ENCODE peak calls at places on chromosomes 3 and 15, in four cellular contexts. Z is fibroblast of lung, Y is lower lobe of right lung, E is thyroid gland. N is an unnamed sample.
A peak's percentile ranks its signal among the peaks of the same experiment; 100 is the strongest.

GRCh38 chr3:63960048-63960711 is 48.0 kb upstream of the SCAANT1 start:
- DNase-seq in Y (no peak), E (no peak), Z (peak; percentile 78), N (peak; percentile 63)

GRCh38 chr3:166456291-166456690 is 619.1 kb upstream of the BCHE start:
- DNase-seq in Z (peak; percentile 38), E (no peak), Y (no peak), N (no peak)

GRCh38 chr15:70437089-70437488 is 326.3 kb downstream of the UACA start:
- DNase-seq in Y (no peak), E (no peak), Z (no peak), N (no peak)

GRCh38 chr3:114081022-114081421 is 24.5 kb downstream of the QTRT2 start:
- DNase-seq in Z (peak; percentile 35), Y (no peak), E (no peak), N (no peak)

GRCh38 chr15:20340931-20341661 is 200.5 kb downstream of the GOLGA6L6 start:
- DNase-seq in Z (no peak), E (peak; percentile 20), Y (peak; percentile 90), N (no peak)

GRCh38 chr3:81393251-81393650 is 368.2 kb downstream of the GBE1 start:
- DNase-seq in Z (peak; percentile 27), Y (no peak), E (no peak), N (no peak)

GRCh38 chr3:72368331-72368975 is 479.8 kb downstream of the SHQ1 start:
- DNase-seq in Z (peak; percentile 59), E (peak; percentile 35), Y (no peak), N (no peak)

GRCh38 chr15:99408236-99409096 is 157.2 kb downstream of the LRRC28 start:
- DNase-seq in Y (no peak), Z (peak; percentile 96), E (peak; percentile 30), N (peak; percentile 89)

GRCh38 chr15:79403501-79403900 is 28.6 kb upstream of the MINAR1 start:
- DNase-seq in Y (no peak), E (no peak), Z (peak; percentile 67), N (no peak)

GRCh38 chr15:60375255-60375809 is 22.5 kb downstream of the ANXA2 start:
- DNase-seq in Z (no peak), Y (no peak), E (no peak), N (no peak)

GRCh38 chr3:140420621-140421357 is 257.1 kb upstream of the TRIM42 start:
- DNase-seq in E (peak; percentile 33), Y (no peak), Z (peak; percentile 86), N (no peak)

GRCh38 chr15:89068325-89068784 is 19.9 kb upstream of the ABHD2 start:
- DNase-seq in Y (no peak), Z (peak; percentile 99), E (no peak), N (peak; percentile 11)

GRCh38 chr3:150255416-150255815 is 152.7 kb upstream of the TSC22D2 start:
- DNase-seq in E (peak; percentile 79), Y (no peak), Z (no peak), N (no peak)

GRCh38 chr3:101521251-101521701 is 8.3 kb upstream of the SENP7 start:
- DNase-seq in Z (no peak), Y (no peak), E (no peak), N (peak; percentile 14)

GRCh38 chr15:75646944-75647364 is 758 bp upstream of the SNX33 start:
- DNase-seq in Y (peak; percentile 61), E (peak; percentile 67), Z (no peak), N (peak; percentile 19)

GRCh38 chr3:183638092-183638644 is 2.7 kb downstream of the KLHL24 start:
- DNase-seq in Y (no peak), E (no peak), Z (no peak), N (no peak)

GRCh38 chr15:99729920-99730319 is 3.3 kb downstream of the LYSMD4 start:
- DNase-seq in Z (peak; percentile 41), Y (no peak), E (no peak), N (peak; percentile 53)

GRCh38 chr3:11059090-11059798 is 66.7 kb downstream of the SLC6A1 start:
- DNase-seq in Z (peak; percentile 62), Y (no peak), E (peak; percentile 48), N (peak; percentile 91)

GRCh38 chr3:42498791-42499477 is 3.5 kb upstream of the VIPR1 start:
- DNase-seq in Z (no peak), Y (no peak), E (no peak), N (no peak)

GRCh38 chr15:77921664-77922063 is 155.8 kb downstream of the TBC1D2B start:
- DNase-seq in Z (no peak), E (no peak), Y (no peak), N (no peak)

GRCh38 chr15:59116141-59116540 is 11.2 kb downstream of the CCNB2 start:
- DNase-seq in Y (no peak), Z (peak; percentile 66), E (no peak), N (no peak)
- H3K36me3 ChIP-seq in Y (no peaks in the 10 kb centered on the region), Z (peaks cover 7% of the 10 kb centered on the region), E (no peaks in the 10 kb centered on the region), N (peaks cover 92% of the 10 kb centered on the region)

GRCh38 chr3:53764376-53764775 is 81.8 kb downstream of the CHDH start:
- DNase-seq in E (no peak), Z (no peak), Y (peak; percentile 71), N (no peak)

GRCh38 chr3:53763353-53763752 is 82.9 kb downstream of the CHDH start:
- DNase-seq in Y (no peak), Z (no peak), E (no peak), N (no peak)

GRCh38 chr3:53765753-53766152 is 80.5 kb downstream of the CHDH start:
- DNase-seq in Y (no peak), Z (no peak), E (no peak), N (no peak)

GRCh38 chr3:53768478-53769459 is 77.5 kb downstream of the CHDH start:
- DNase-seq in E (no peak), Y (no peak), Z (no peak), N (no peak)

GRCh38 chr3:53766706-53767105 is 79.5 kb downstream of the CHDH start:
- DNase-seq in Y (no peak), Z (no peak), E (no peak), N (no peak)
- TF ChIP-seq CTCF in Y (no peak), Z (no peak), E (no peak), N (no peak)

DNA sequence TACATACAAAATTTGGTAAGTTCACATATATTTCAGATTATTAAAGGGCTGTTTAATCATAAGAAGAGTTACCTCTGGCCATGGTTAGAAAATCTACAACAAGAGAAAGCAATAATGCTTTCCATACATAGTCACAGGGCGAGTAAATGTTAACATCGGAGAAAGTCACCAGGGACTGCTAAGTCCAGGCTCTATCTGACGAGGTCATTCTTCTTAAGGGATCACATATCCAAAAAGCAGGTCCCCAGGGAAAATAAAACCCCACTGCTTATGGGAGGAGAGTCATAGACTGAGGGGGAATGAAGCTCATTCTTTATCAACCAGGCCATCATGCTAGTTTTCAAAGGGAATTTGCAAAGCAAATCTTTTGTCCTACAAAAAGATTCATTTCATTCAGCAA is 3.1 kb downstream of the PCYT1A start:
- DNase-seq in Y (no peak), E (no peak), Z (peak; percentile 6), N (no peak)
- H3K4me1 ChIP-seq in Y (peaks cover 55% of the 10 kb centered on the region), E (peaks cover 12% of the 10 kb centered on the region), Z (peaks cover 7% of the 10 kb centered on the region), N (peaks cover 9% of the 10 kb centered on the region)

GRCh38 chr3:16317561-16317945 is 52.5 kb downstream of the OXNAD1 start:
- DNase-seq in Z (no peak), E (no peak), Y (no peak), N (no peak)
- H3K36me3 ChIP-seq in Z (peaks cover 2% of the 10 kb centered on the region), E (peaks cover 5% of the 10 kb centered on the region), Y (peaks cover 86% of the 10 kb centered on the region), N (no peaks in the 10 kb centered on the region)

DNA sequence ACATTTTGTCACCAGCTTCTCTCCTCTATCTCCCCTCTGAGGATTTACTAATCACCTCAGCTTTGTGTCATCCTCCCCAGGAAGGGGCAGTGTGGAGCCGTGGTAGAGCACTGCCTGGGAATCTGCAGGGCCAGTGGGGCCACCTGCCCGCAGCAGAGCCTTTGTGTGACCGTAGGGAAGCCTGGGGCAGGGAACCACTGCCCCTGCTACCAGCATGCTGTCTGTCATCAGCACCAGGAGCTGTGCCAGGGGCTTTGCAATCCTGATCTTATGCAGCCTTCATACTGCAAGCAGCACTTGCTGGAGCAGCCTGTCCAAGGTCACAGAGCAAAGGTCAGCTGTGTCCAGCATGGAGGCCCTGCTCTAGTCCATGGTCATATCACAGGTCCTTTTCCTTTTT is 170.2 kb upstream of the IL12A start:
- DNase-seq in Z (no peak), Y (no peak), E (no peak), N (no peak)
- TF ChIP-seq CTCF in Z (no peak), Y (no peak), E (no peak), N (no peak)

GRCh38 chr3:46113608-46114007 is 86.3 kb upstream of the XCR1 start:
- DNase-seq in Y (no peak), Z (no peak), E (no peak), N (no peak)

GRCh38 chr3:46114324-46114988 is 87.2 kb upstream of the XCR1 start:
- DNase-seq in Z (peak; percentile 78), Y (no peak), E (no peak), N (peak; percentile 7)

GRCh38 chr3:46112296-46112695 is 85.0 kb upstream of the XCR1 start:
- DNase-seq in Y (no peak), Z (peak; percentile 45), E (no peak), N (no peak)

GRCh38 chr3:46110701-46111493 is 83.6 kb upstream of the XCR1 start:
- DNase-seq in E (peak; percentile 21), Z (peak; percentile 87), Y (no peak), N (no peak)

DNA sequence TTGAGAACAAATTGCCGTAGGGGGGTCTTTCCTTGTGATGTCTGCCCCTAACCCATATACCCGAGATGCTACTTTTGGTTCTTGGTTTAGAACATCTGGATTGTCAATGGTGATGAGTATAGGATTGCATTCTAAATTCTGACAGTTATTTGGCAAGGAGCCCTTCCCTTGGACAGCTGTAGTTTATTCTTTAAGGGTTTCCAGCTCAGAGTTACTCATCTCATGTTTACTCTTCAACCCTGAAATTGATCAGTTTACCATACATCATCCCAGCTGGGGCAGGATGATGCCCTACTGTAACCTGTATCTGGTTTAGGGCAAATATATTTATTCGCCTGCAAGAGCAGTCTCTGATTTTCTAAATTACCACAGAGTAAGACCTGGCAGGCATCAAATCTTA is 85.7 kb upstream of the XCR1 start:
- DNase-seq in Z (no peak), Y (no peak), E (no peak), N (no peak)
- H3K4me1 ChIP-seq in Z (peaks cover 32% of the 10 kb centered on the region), Y (peaks cover 55% of the 10 kb centered on the region), E (no peaks in the 10 kb centered on the region), N (no peaks in the 10 kb centered on the region)

DNA sequence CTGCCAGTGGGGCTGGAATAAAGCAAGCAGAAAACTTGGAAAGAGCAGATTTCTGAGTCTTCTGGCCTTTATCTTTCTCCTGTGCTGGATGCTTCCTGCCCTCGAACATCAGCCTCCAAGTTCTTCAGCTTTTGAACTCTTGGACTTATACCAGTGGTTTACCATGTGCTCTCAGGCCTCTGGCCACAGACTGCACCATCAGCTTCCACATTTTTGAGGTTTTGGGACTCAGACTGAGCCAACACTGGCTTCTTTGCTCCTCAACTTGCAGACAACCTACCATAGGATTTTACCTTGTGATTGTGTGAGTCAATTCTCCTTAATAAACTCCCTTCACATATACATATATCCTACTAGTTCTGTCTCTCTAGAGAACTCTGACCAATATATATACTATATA is 706.6 kb downstream of the NR2F2 start:
- DNase-seq in E (no peak), Z (peak; percentile 54), Y (no peak), N (no peak)
- H3K36me3 ChIP-seq in E (no peaks in the 10 kb centered on the region), Z (no peaks in the 10 kb centered on the region), Y (no peaks in the 10 kb centered on the region), N (no peaks in the 10 kb centered on the region)